ENCODE peak calls at places on chromosomes 4 and X, in nine cellular contexts. One of them, this sample, is unnamed.
A peak's percentile ranks its signal among the peaks of the same experiment; 100 is the strongest.

GRCh38 chrX:102063445-102064074 is 61.9 kb upstream of the TCEAL2 start:
- DNase-seq in mammary epithelial cell: peak; percentile 0
- DNase-seq in tibial artery: no peak
- DNase-seq in Calu3: no peak
- DNase-seq in tibial nerve: no peak
- DNase-seq in HCT116: no peak
- DNase-seq in fibroblast of lung: no peak
- DNase-seq in lower leg skin: no peak
- DNase-seq in psoas muscle: no peak
- DNase-seq in this sample: no peak

GRCh38 chr4:118417325-118417724 is 64.5 kb upstream of the PRSS12 start:
- DNase-seq in mammary epithelial cell: peak; percentile 93
- DNase-seq in tibial artery: no peak
- DNase-seq in Calu3: no peak
- DNase-seq in tibial nerve: no peak
- DNase-seq in HCT116: no peak
- DNase-seq in fibroblast of lung: peak; percentile 53
- DNase-seq in lower leg skin: no peak
- DNase-seq in psoas muscle: no peak
- DNase-seq in this sample: no peak

GRCh38 chrX:147884958-147885357 is 26.8 kb upstream of the FMR1 start:
- DNase-seq in mammary epithelial cell: no peak
- DNase-seq in tibial artery: no peak
- DNase-seq in Calu3: no peak
- DNase-seq in tibial nerve: no peak
- DNase-seq in HCT116: no peak
- DNase-seq in fibroblast of lung: no peak
- DNase-seq in lower leg skin: no peak
- DNase-seq in psoas muscle: no peak
- DNase-seq in this sample: no peak

GRCh38 chr4:145404754-145405153 is 76.9 kb upstream of the SMAD1 start:
- DNase-seq in mammary epithelial cell: no peak
- DNase-seq in tibial artery: no peak
- DNase-seq in Calu3: no peak
- DNase-seq in tibial nerve: no peak
- DNase-seq in HCT116: no peak
- DNase-seq in fibroblast of lung: no peak
- DNase-seq in lower leg skin: no peak
- DNase-seq in psoas muscle: no peak
- DNase-seq in this sample: no peak

GRCh38 chr4:154658680-154659402 is 46.4 kb upstream of the FGG start:
- DNase-seq in mammary epithelial cell: no peak
- DNase-seq in tibial artery: no peak
- DNase-seq in Calu3: no peak
- DNase-seq in tibial nerve: no peak
- DNase-seq in HCT116: no peak
- DNase-seq in fibroblast of lung: no peak
- DNase-seq in lower leg skin: no peak
- DNase-seq in psoas muscle: no peak
- DNase-seq in this sample: no peak

GRCh38 chrX:129193357-129193756 is 329.9 kb downstream of the SMARCA1 start:
- DNase-seq in mammary epithelial cell: no peak
- DNase-seq in tibial artery: no peak
- DNase-seq in Calu3: peak; percentile 44
- DNase-seq in tibial nerve: peak; percentile 15
- DNase-seq in HCT116: no peak
- DNase-seq in fibroblast of lung: no peak
- DNase-seq in lower leg skin: no peak
- DNase-seq in psoas muscle: no peak
- DNase-seq in this sample: no peak

GRCh38 chrX:29382811-29383210 is 795.6 kb downstream of the IL1RAPL1 start:
- DNase-seq in mammary epithelial cell: no peak
- DNase-seq in tibial artery: no peak
- DNase-seq in Calu3: no peak
- DNase-seq in tibial nerve: no peak
- DNase-seq in HCT116: no peak
- DNase-seq in fibroblast of lung: no peak
- DNase-seq in lower leg skin: no peak
- DNase-seq in psoas muscle: no peak
- DNase-seq in this sample: no peak

GRCh38 chr4:80101086-80101767 is 28.2 kb upstream of the ANTXR2 start:
- DNase-seq in mammary epithelial cell: no peak
- DNase-seq in tibial artery: no peak
- DNase-seq in Calu3: no peak
- DNase-seq in tibial nerve: no peak
- DNase-seq in HCT116: no peak
- DNase-seq in fibroblast of lung: no peak
- DNase-seq in lower leg skin: no peak
- DNase-seq in psoas muscle: no peak
- DNase-seq in this sample: no peak

GRCh38 chr4:42995343-42995944 is 102.9 kb downstream of the GRXCR1 start:
- DNase-seq in mammary epithelial cell: peak; percentile 6
- DNase-seq in tibial artery: no peak
- DNase-seq in Calu3: no peak
- DNase-seq in tibial nerve: no peak
- DNase-seq in HCT116: no peak
- DNase-seq in fibroblast of lung: peak; percentile 35
- DNase-seq in lower leg skin: no peak
- DNase-seq in psoas muscle: no peak
- DNase-seq in this sample: no peak

GRCh38 chr4:2783790-2784189 is 9.1 kb upstream of the SH3BP2 start:
- DNase-seq in mammary epithelial cell: no peak
- DNase-seq in tibial artery: no peak
- DNase-seq in Calu3: no peak
- DNase-seq in tibial nerve: no peak
- DNase-seq in HCT116: no peak
- DNase-seq in fibroblast of lung: no peak
- DNase-seq in lower leg skin: no peak
- DNase-seq in psoas muscle: no peak
- DNase-seq in this sample: no peak

GRCh38 chr4:81021995-81022394 is 8.5 kb upstream of the BMP3 start:
- DNase-seq in mammary epithelial cell: no peak
- DNase-seq in tibial artery: no peak
- DNase-seq in Calu3: no peak
- DNase-seq in tibial nerve: no peak
- DNase-seq in HCT116: no peak
- DNase-seq in fibroblast of lung: no peak
- DNase-seq in lower leg skin: no peak
- DNase-seq in psoas muscle: no peak
- DNase-seq in this sample: no peak

GRCh38 chr4:26220704-26221103 is 100.1 kb upstream of the RBPJ start:
- DNase-seq in mammary epithelial cell: no peak
- DNase-seq in tibial artery: no peak
- DNase-seq in Calu3: peak; percentile 31
- DNase-seq in tibial nerve: no peak
- DNase-seq in HCT116: no peak
- DNase-seq in fibroblast of lung: peak; percentile 81
- DNase-seq in lower leg skin: no peak
- DNase-seq in psoas muscle: no peak
- DNase-seq in this sample: no peak

DNA sequence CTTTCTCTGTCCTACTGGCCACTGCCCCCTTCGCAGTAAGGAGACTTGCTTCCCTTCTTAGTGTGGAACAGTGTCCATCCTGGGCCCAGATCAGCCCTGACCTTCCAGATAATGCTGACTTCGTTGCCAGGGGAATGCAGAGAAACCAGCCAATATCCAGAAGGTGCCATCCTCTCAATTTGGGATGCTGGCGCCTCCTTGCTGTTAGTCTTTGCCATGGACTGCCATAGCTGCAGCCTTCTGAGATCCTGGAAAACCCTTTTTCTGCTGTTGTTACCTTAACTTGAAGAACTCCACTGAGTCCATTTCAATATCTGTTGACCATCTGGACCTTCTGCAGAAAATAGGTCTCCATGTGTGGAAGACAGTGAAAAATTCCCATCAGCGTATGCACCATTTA is 21.8 kb downstream of the RAI2 start:
- DNase-seq in mammary epithelial cell: no peak
- DNase-seq in tibial artery: no peak
- DNase-seq in Calu3: no peak
- DNase-seq in tibial nerve: no peak
- DNase-seq in HCT116: no peak
- DNase-seq in fibroblast of lung: no peak
- DNase-seq in lower leg skin: no peak
- DNase-seq in psoas muscle: no peak
- DNase-seq in this sample: no peak
- TF ChIP-seq CTCF in mammary epithelial cell: no peak
- TF ChIP-seq CTCF in tibial artery: no peak
- TF ChIP-seq CTCF in Calu3: no peak
- TF ChIP-seq CTCF in tibial nerve: no peak
- TF ChIP-seq CTCF in HCT116: no peak
- TF ChIP-seq CTCF in fibroblast of lung: peak; percentile 6
- TF ChIP-seq CTCF in lower leg skin: no peak
- TF ChIP-seq CTCF in psoas muscle: no peak
- TF ChIP-seq CTCF in this sample: no peak

GRCh38 chr4:123350191-123350544 is 46.4 kb upstream of the SPRY1 start:
- DNase-seq in mammary epithelial cell: peak; percentile 75
- DNase-seq in tibial artery: no peak
- DNase-seq in Calu3: peak; percentile 19
- DNase-seq in tibial nerve: no peak
- DNase-seq in HCT116: peak; percentile 16
- DNase-seq in fibroblast of lung: no peak
- DNase-seq in lower leg skin: no peak
- DNase-seq in psoas muscle: no peak
- DNase-seq in this sample: no peak
- TF ChIP-seq CTCF in mammary epithelial cell: no peak
- TF ChIP-seq CTCF in tibial artery: no peak
- TF ChIP-seq CTCF in Calu3: no peak
- TF ChIP-seq CTCF in tibial nerve: no peak
- TF ChIP-seq CTCF in HCT116: peak; percentile 23
- TF ChIP-seq CTCF in fibroblast of lung: no peak
- TF ChIP-seq CTCF in lower leg skin: no peak
- TF ChIP-seq CTCF in psoas muscle: peak; percentile 11
- TF ChIP-seq CTCF in this sample: no peak

DNA sequence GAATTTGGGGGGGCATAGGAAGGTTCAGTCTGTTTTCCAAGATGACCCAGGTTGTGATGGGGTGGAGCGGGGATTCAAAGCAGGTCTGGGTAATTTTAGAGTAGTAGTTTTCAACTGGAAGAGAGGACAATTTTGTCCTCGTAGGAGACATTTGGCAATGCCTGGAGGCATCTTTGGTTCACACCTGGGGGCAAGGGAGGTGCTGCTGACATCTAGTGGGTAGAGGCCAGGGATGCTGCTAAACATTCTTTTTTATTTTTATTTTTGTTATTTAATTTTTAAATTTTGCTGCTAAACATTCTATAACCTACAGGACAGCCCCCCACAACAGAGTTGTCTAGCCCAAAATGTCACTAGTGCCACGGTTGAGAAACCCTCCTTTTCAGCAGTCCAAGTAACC is 1.9 kb downstream of the RAB9A start:
- DNase-seq in mammary epithelial cell: peak; percentile 31
- DNase-seq in tibial artery: no peak
- DNase-seq in Calu3: peak; percentile 39
- DNase-seq in tibial nerve: no peak
- DNase-seq in HCT116: no peak
- DNase-seq in fibroblast of lung: no peak
- DNase-seq in lower leg skin: no peak
- DNase-seq in psoas muscle: no peak
- DNase-seq in this sample: no peak
- TF ChIP-seq CTCF in mammary epithelial cell: peak; percentile 23
- TF ChIP-seq CTCF in tibial artery: no peak
- TF ChIP-seq CTCF in Calu3: peak; percentile 22
- TF ChIP-seq CTCF in tibial nerve: no peak
- TF ChIP-seq CTCF in HCT116: peak; percentile 10
- TF ChIP-seq CTCF in fibroblast of lung: no peak
- TF ChIP-seq CTCF in lower leg skin: no peak
- TF ChIP-seq CTCF in psoas muscle: no peak
- TF ChIP-seq CTCF in this sample: no peak

DNA sequence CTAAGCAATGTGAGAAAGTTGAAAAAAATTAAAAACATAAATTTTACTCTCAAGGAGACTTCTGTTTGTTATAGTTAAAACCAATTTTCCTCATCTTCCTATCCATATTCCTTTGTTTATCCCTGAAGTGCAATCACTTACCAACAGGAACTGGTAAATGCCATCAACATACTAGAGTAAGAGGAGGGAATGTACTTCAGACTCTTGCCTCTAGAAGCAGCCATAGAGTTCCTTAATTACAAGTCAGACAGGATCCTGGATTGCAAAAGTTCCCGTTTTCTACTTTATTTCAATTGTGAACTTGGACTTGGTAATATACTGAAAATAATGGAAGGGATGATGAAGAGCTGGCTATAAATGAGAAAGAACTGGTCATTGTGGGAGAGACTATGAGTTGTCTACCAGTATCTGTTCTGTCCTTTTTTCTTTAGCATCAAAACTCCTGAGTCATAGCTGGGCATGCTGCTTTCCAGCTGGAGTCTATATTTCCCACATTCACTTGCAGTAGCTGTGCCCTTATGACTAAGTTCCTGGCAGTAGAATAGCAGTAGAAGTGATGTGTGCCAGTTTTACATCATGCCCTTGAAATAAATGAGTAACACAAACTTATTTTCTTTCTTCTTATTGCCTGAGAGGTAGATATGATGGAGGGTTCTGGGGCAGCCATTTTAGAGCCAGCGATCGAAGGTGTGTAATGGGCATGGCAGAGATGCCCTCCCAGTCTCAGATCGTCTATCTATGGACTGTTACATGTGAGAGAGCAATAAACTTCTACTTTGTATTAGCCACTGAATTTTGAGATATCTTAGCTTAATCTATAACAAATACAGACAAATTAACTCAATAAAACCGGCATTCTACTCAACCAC is 26.8 kb upstream of the SPARCL1 start:
- DNase-seq in mammary epithelial cell: peak; percentile 98
- DNase-seq in tibial artery: peak; percentile 67
- DNase-seq in Calu3: no peak
- DNase-seq in tibial nerve: no peak
- DNase-seq in HCT116: no peak
- DNase-seq in fibroblast of lung: peak; percentile 96
- DNase-seq in lower leg skin: no peak
- DNase-seq in psoas muscle: no peak
- DNase-seq in this sample: no peak
- TF ChIP-seq CTCF in mammary epithelial cell: no peak
- TF ChIP-seq CTCF in tibial artery: no peak
- TF ChIP-seq CTCF in Calu3: no peak
- TF ChIP-seq CTCF in tibial nerve: no peak
- TF ChIP-seq CTCF in HCT116: no peak
- TF ChIP-seq CTCF in fibroblast of lung: no peak
- TF ChIP-seq CTCF in lower leg skin: no peak
- TF ChIP-seq CTCF in psoas muscle: no peak
- TF ChIP-seq CTCF in this sample: no peak

GRCh38 chrX:131816551-131817136 is 206.5 kb upstream of the STK26 start:
- DNase-seq in mammary epithelial cell: peak; percentile 83
- DNase-seq in tibial artery: no peak
- DNase-seq in Calu3: no peak
- DNase-seq in tibial nerve: no peak
- DNase-seq in HCT116: no peak
- DNase-seq in fibroblast of lung: no peak
- DNase-seq in lower leg skin: peak; percentile 92
- DNase-seq in psoas muscle: peak; percentile 51
- DNase-seq in this sample: peak; percentile 85
- TF ChIP-seq CTCF in mammary epithelial cell: no peak
- TF ChIP-seq CTCF in tibial artery: no peak
- TF ChIP-seq CTCF in Calu3: no peak
- TF ChIP-seq CTCF in tibial nerve: peak; percentile 83
- TF ChIP-seq CTCF in HCT116: no peak
- TF ChIP-seq CTCF in fibroblast of lung: no peak
- TF ChIP-seq CTCF in lower leg skin: no peak
- TF ChIP-seq CTCF in psoas muscle: peak; percentile 64
- TF ChIP-seq CTCF in this sample: peak; percentile 70